ENCODE peak calls at places on chromosomes 1 and 21, in six cellular contexts. One of them, this sample, is unnamed.

GRCh38 chr1:966135-966602 is at the start of gene PLEKHN1:
- DNase-seq in HCT116: no peak
- DNase-seq in K562: peak
- DNase-seq in HepG2: peak
- DNase-seq in GM12878: no peak
- DNase-seq in SK-N-SH: no peak
- DNase-seq in this sample: no peak

GRCh38 chr1:58035523-58035922 is 511.0 kb downstream of the OMA1 start:
- DNase-seq in HCT116: no peak
- DNase-seq in K562: peak
- DNase-seq in HepG2: peak
- DNase-seq in GM12878: no peak
- DNase-seq in SK-N-SH: peak
- DNase-seq in this sample: no peak

GRCh38 chr1:180988221-180988826 is 34.3 kb downstream of the STX6 start:
- DNase-seq in HCT116: no peak
- DNase-seq in K562: peak
- DNase-seq in HepG2: peak
- DNase-seq in GM12878: no peak
- DNase-seq in SK-N-SH: no peak
- DNase-seq in this sample: no peak

GRCh38 chr1:42328916-42329496 is 6.0 kb downstream of the FOXJ3 start:
- DNase-seq in HCT116: no peak
- DNase-seq in K562: no peak
- DNase-seq in HepG2: no peak
- DNase-seq in GM12878: no peak
- DNase-seq in SK-N-SH: peak
- DNase-seq in this sample: no peak

GRCh38 chr1:10387611-10388386 is 11.1 kb upstream of the PGD start:
- DNase-seq in HCT116: no peak
- DNase-seq in K562: peak
- DNase-seq in HepG2: no peak
- DNase-seq in GM12878: peak
- DNase-seq in SK-N-SH: no peak
- DNase-seq in this sample: no peak

GRCh38 chr1:114323959-114324825 is 170.5 kb upstream of the SYT6 start:
- DNase-seq in HCT116: no peak
- DNase-seq in K562: no peak
- DNase-seq in HepG2: no peak
- DNase-seq in GM12878: no peak
- DNase-seq in SK-N-SH: no peak
- DNase-seq in this sample: no peak

GRCh38 chr1:183449223-183449770 is 23.0 kb upstream of the SMG7 start:
- DNase-seq in HCT116: no peak
- DNase-seq in K562: no peak
- DNase-seq in HepG2: no peak
- DNase-seq in GM12878: no peak
- DNase-seq in SK-N-SH: no peak
- DNase-seq in this sample: no peak

GRCh38 chr1:64403331-64403730 is 66.6 kb upstream of the CACHD1 start:
- DNase-seq in HCT116: no peak
- DNase-seq in K562: no peak
- DNase-seq in HepG2: no peak
- DNase-seq in GM12878: no peak
- DNase-seq in SK-N-SH: no peak
- DNase-seq in this sample: no peak

GRCh38 chr1:228340686-228341449 is 65.8 kb downstream of the TRIM11 start:
- DNase-seq in HCT116: no peak
- DNase-seq in K562: peak
- DNase-seq in HepG2: no peak
- DNase-seq in GM12878: no peak
- DNase-seq in SK-N-SH: peak
- DNase-seq in this sample: no peak

GRCh38 chr21:39730418-39731107 is 14.4 kb upstream of the IGSF5 start:
- DNase-seq in HCT116: no peak
- DNase-seq in K562: no peak
- DNase-seq in HepG2: no peak
- DNase-seq in GM12878: no peak
- DNase-seq in SK-N-SH: no peak
- DNase-seq in this sample: no peak

GRCh38 chr21:42613756-42614155 is 39.7 kb upstream of the PDE9A start:
- DNase-seq in HCT116: no peak
- DNase-seq in K562: no peak
- DNase-seq in HepG2: no peak
- DNase-seq in GM12878: no peak
- DNase-seq in SK-N-SH: no peak
- DNase-seq in this sample: no peak

GRCh38 chr1:17307946-17308345 is at the start of gene PADI4:
- DNase-seq in HCT116: no peak
- DNase-seq in K562: peak
- DNase-seq in HepG2: no peak
- DNase-seq in GM12878: no peak
- DNase-seq in SK-N-SH: no peak
- DNase-seq in this sample: no peak

GRCh38 chr21:37153935-37154350 is 80.9 kb downstream of the TTC3 start:
- DNase-seq in HCT116: no peak
- DNase-seq in K562: no peak
- DNase-seq in HepG2: peak
- DNase-seq in GM12878: no peak
- DNase-seq in SK-N-SH: no peak
- DNase-seq in this sample: no peak

GRCh38 chr1:114395863-114396262 is 115.1 kb downstream of the TRIM33 start:
- DNase-seq in HCT116: no peak
- DNase-seq in K562: no peak
- DNase-seq in HepG2: no peak
- DNase-seq in GM12878: no peak
- DNase-seq in SK-N-SH: no peak
- DNase-seq in this sample: no peak

GRCh38 chr1:110390692-110391232 is at the start of gene SLC16A4:
- DNase-seq in HCT116: no peak
- DNase-seq in K562: no peak
- DNase-seq in HepG2: peak
- DNase-seq in GM12878: no peak
- DNase-seq in SK-N-SH: peak
- DNase-seq in this sample: no peak

GRCh38 chr1:16207318-16208269 is 4.9 kb downstream of the ARHGEF19 start:
- DNase-seq in HCT116: no peak
- DNase-seq in K562: peak
- DNase-seq in HepG2: no peak
- DNase-seq in GM12878: no peak
- DNase-seq in SK-N-SH: no peak
- DNase-seq in this sample: no peak

GRCh38 chr1:7922301-7922700 is 18.3 kb downstream of the TNFRSF9 start:
- DNase-seq in HCT116: no peak
- DNase-seq in K562: no peak
- DNase-seq in HepG2: no peak
- DNase-seq in GM12878: no peak
- DNase-seq in SK-N-SH: no peak
- DNase-seq in this sample: no peak
- TF ChIP-seq SIN3A in HCT116: no peak
- TF ChIP-seq SIN3A in K562: no peak
- TF ChIP-seq SIN3A in HepG2: no peak
- TF ChIP-seq SIN3A in GM12878: no peak
- TF ChIP-seq SIN3A in SK-N-SH: no peak
- TF ChIP-seq SIN3A in this sample: no peak

GRCh38 chr1:223837687-223838086 is 8.1 kb downstream of the TP53BP2 start:
- DNase-seq in HCT116: no peak
- DNase-seq in K562: no peak
- DNase-seq in HepG2: no peak
- DNase-seq in GM12878: no peak
- DNase-seq in SK-N-SH: no peak
- DNase-seq in this sample: no peak
- H3K27ac ChIP-seq in HCT116: no peak
- H3K27ac ChIP-seq in K562: peak
- H3K27ac ChIP-seq in HepG2: no peak
- H3K27ac ChIP-seq in GM12878: no peak
- H3K27ac ChIP-seq in SK-N-SH: no peak
- H3K27ac ChIP-seq in this sample: no peak

DNA sequence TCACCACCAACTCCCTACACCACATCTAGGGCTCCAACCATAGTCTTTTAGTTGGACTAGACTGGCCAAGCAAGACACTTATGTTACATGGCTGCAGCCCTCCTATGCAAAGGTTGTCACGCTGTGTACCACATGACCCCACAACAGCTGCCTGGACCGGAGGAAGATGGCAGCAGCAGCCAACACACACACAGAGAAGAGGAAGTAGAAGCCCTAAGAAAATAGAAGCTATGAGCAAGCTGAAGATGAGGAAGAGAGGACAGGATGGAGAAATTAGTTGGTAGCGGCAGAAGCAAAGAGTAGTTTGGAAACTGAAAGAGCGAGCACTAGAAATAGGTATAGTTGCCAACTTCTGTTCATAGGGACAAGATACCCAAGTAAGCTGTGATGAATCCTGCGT is 60.8 kb upstream of the RALGPS2 start:
- DNase-seq in HCT116: no peak
- DNase-seq in K562: no peak
- DNase-seq in HepG2: no peak
- DNase-seq in GM12878: peak
- DNase-seq in SK-N-SH: no peak
- DNase-seq in this sample: no peak
- TF ChIP-seq REST in HCT116: no peak
- TF ChIP-seq REST in K562: no peak
- TF ChIP-seq REST in HepG2: no peak
- TF ChIP-seq REST in GM12878: no peak
- TF ChIP-seq REST in SK-N-SH: no peak
- TF ChIP-seq REST in this sample: no peak

GRCh38 chr1:245229051-245229450 is 74.3 kb downstream of the KIF26B start:
- DNase-seq in HCT116: no peak
- DNase-seq in K562: peak
- DNase-seq in HepG2: no peak
- DNase-seq in GM12878: no peak
- DNase-seq in SK-N-SH: no peak
- DNase-seq in this sample: no peak
- TF ChIP-seq SIN3A in HCT116: no peak
- TF ChIP-seq SIN3A in K562: no peak
- TF ChIP-seq SIN3A in HepG2: no peak
- TF ChIP-seq SIN3A in GM12878: no peak
- TF ChIP-seq SIN3A in SK-N-SH: no peak
- TF ChIP-seq SIN3A in this sample: no peak

GRCh38 chr21:34844924-34845238 is 176.1 kb downstream of the CLIC6 start:
- DNase-seq in HCT116: no peak
- DNase-seq in K562: no peak
- DNase-seq in HepG2: no peak
- DNase-seq in GM12878: no peak
- DNase-seq in SK-N-SH: no peak
- DNase-seq in this sample: no peak
- H3K27ac ChIP-seq in HCT116: peak
- H3K27ac ChIP-seq in K562: no peak
- H3K27ac ChIP-seq in HepG2: no peak
- H3K27ac ChIP-seq in GM12878: no peak
- H3K27ac ChIP-seq in SK-N-SH: no peak
- H3K27ac ChIP-seq in this sample: no peak

DNA sequence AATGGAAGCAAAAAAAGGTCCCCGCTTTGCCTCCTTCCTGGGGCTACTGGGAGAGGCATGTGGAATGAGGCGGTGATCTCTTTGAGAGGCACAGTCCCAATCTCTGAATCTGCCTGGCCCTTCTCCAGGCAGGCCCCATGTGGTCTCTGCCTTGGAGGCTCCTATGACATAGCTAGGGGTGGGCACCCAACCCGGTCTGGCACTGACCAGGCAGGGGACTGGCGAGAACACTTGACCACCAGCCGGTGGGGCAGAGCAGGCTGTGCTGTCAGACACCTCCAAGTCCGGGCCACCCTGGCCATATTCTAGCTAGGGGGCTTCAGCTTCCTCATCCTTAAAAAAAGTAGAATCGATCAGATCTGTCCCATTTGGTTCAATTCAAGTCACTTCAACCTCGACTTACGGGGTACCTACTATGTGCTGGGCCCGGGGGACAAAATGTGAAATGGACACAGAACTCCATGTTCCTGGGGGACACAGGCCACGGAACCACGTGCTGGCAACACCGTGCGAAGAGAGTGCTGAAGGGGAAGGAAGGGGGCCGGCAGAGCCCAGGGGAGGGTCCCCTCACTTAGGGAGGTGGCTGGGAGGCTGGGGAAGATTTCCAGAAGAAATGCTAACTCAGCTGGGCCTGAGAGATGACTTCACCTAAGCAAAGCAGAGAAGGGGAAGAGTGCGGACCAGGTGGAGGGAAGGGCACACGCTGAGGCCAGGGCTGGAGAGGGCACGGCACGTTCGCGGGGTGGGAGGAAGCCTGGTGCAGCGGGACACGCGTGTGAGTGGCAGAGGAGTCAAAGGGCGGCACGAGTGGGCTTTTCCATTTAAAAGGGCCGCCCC is 33.3 kb downstream of the HSPG2 start:
- DNase-seq in HCT116: no peak
- DNase-seq in K562: peak
- DNase-seq in HepG2: no peak
- DNase-seq in GM12878: no peak
- DNase-seq in SK-N-SH: peak
- DNase-seq in this sample: no peak
- TF ChIP-seq REST in HCT116: no peak
- TF ChIP-seq REST in K562: no peak
- TF ChIP-seq REST in HepG2: no peak
- TF ChIP-seq REST in GM12878: no peak
- TF ChIP-seq REST in SK-N-SH: no peak
- TF ChIP-seq REST in this sample: no peak

DNA sequence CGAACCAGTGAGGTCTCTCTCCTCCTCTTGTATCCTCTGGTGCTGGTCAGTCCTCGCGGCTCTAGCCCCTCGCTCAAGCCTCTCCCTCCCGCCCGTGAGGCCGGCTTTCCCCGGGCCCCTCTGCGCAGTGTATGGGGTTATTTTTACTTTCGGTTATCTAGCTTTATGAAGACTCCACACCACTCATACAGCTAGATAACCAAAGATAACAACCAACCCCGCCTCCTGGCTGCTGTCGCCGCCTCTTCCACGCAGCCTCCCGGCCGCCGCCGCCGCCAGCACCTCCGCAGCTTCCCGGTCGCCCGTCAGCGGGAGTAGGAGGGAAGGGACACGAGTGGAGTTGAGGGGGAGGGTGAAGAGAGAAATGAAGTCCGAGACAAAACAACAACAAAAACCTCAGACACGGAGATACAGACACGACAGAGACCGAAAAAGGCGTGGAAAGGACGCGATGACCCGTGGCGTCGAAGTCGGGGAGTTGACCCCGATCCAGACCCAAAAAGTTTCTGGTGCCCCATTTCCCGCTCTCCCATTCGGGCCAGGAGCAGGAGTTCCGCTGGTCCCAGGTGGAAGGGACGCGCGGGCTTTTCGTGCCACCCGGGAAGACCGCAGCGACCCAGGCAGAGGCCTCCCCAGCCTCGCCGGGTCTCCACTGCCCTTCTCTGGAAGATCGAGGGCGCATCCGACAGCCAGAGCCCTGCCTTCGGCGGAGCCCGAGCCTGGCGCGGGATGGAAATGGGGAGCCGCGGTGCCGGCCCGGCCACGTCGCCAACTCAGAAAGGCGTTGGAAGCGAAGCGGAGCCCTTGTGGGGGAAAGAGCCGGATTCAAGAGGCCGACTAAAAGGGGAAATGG is 51.4 kb downstream of the RHBG start:
- DNase-seq in HCT116: no peak
- DNase-seq in K562: no peak
- DNase-seq in HepG2: no peak
- DNase-seq in GM12878: no peak
- DNase-seq in SK-N-SH: peak
- DNase-seq in this sample: no peak
- TF ChIP-seq SIN3A in HCT116: no peak
- TF ChIP-seq SIN3A in K562: no peak
- TF ChIP-seq SIN3A in HepG2: no peak
- TF ChIP-seq SIN3A in GM12878: no peak
- TF ChIP-seq SIN3A in SK-N-SH: no peak
- TF ChIP-seq SIN3A in this sample: no peak